ENCODE peak calls at places on chromosomes 16 and 17, in seven cellular contexts. L is lower leg skin; B is T-helper 17 cell; G is germinal center; P is fibroblast of gingiva; M is hypothalamus; R is activated naive CD8-positive, alpha-beta T cell treated with anti-CD3 and anti-CD28 coated beads, Interleukin-2, amount 50 U/mL, for 24 hours. Q is an unnamed sample.

GRCh38 chr16:54503011-54503410 is 216.4 kb upstream of the IRX3 start:
- DNase-seq in L (peak; percentile 16), B (no peak), G (no peak), P (no peak), M (no peak), R (no peak), Q (no peak)

GRCh38 chr17:48546924-48547838 is 2.3 kb upstream of the HOXB2 start:
- DNase-seq in L (no peak), B (no peak), G (no peak), P (no peak), M (no peak), R (no peak), Q (no peak)

GRCh38 chr16:53224932-53225533 is 170.2 kb downstream of the CHD9 start:
- DNase-seq in L (no peak), B (no peak), G (no peak), P (peak; percentile 41), M (no peak), R (no peak), Q (no peak)

GRCh38 chr16:68370921-68371651 is 60.3 kb downstream of the PRMT7 start:
- DNase-seq in L (no peak), B (no peak), G (no peak), P (no peak), M (no peak), R (peak; percentile 32), Q (no peak)

GRCh38 chr17:59335685-59336084 is 4.2 kb downstream of the YPEL2 start:
- DNase-seq in L (no peak), B (no peak), G (no peak), P (no peak), M (no peak), R (no peak), Q (no peak)

GRCh38 chr16:23863511-23864422 is 28.0 kb downstream of the PRKCB start:
- DNase-seq in L (no peak), B (no peak), G (peak; percentile 57), P (no peak), M (no peak), R (peak; percentile 33), Q (no peak)

GRCh38 chr16:66167564-66168291 is 198.8 kb upstream of the CDH5 start:
- DNase-seq in L (no peak), B (no peak), G (no peak), P (no peak), M (no peak), R (no peak), Q (no peak)

GRCh38 chr17:77371117-77371887 is 230.5 kb downstream of the SEC14L1 start:
- DNase-seq in L (no peak), B (no peak), G (no peak), P (peak; percentile 68), M (no peak), R (no peak), Q (no peak)

GRCh38 chr16:52546291-52546941 is 527 bp downstream of the TOX3 start:
- DNase-seq in L (no peak), B (no peak), G (no peak), P (no peak), M (no peak), R (no peak), Q (no peak)

GRCh38 chr17:42072323-42073187 is 22.2 kb upstream of the C17orf113 start:
- DNase-seq in L (no peak), B (no peak), G (no peak), P (no peak), M (no peak), R (peak; percentile 15), Q (no peak)

GRCh38 chr16:87003414-87003755 is 313.8 kb downstream of the C16orf95 start:
- DNase-seq in L (no peak), B (no peak), G (no peak), P (no peak), M (no peak), R (no peak), Q (no peak)

GRCh38 chr16:15708096-15708495 is 58.1 kb downstream of the NDE1 start:
- DNase-seq in L (no peak), B (no peak), G (no peak), P (no peak), M (no peak), R (no peak), Q (no peak)

GRCh38 chr16:65660390-65660789 is 538.5 kb upstream of the CDH11 start:
- DNase-seq in L (no peak), B (no peak), G (no peak), P (peak; percentile 40), M (no peak), R (no peak), Q (no peak)

GRCh38 chr17:49528966-49529365 is 33.9 kb downstream of the NGFR start:
- DNase-seq in L (no peak), B (no peak), G (no peak), P (no peak), M (no peak), R (no peak), Q (no peak)

GRCh38 chr17:1171953-1172352 is 7.8 kb downstream of the ABR start:
- DNase-seq in L (no peak), B (no peak), G (no peak), P (no peak), M (no peak), R (no peak), Q (no peak)

GRCh38 chr17:80970044-80970761 is 21.4 kb upstream of the CHMP6 start:
- DNase-seq in L (no peak), B (no peak), G (peak; percentile 72), P (no peak), M (no peak), R (peak; percentile 63), Q (no peak)

GRCh38 chr17:77619851-77620250 is 338.7 kb upstream of the TNRC6C start:
- DNase-seq in L (no peak), B (no peak), G (no peak), P (peak; percentile 35), M (no peak), R (no peak), Q (no peak)

GRCh38 chr16:69112285-69113129 is 7.1 kb downstream of the HAS3 start:
- DNase-seq in L (no peak), B (no peak), G (peak; percentile 75), P (peak; percentile 24), M (no peak), R (peak; percentile 77), Q (no peak)

GRCh38 chr16:7765079-7765550 is 432.5 kb downstream of the RBFOX1 start:
- DNase-seq in L (no peak), B (no peak), G (no peak), P (no peak), M (no peak), R (no peak), Q (no peak)

GRCh38 chr17:35372846-35373531 is 432 bp downstream of the SLFN11 start:
- DNase-seq in L (no peak), B (no peak), G (peak; percentile 69), P (no peak), M (no peak), R (peak; percentile 47), Q (peak; percentile 25)

GRCh38 chr16:2482181-2483107 is 7.5 kb downstream of the TBC1D24 start:
- DNase-seq in L (no peak), B (no peak), G (no peak), P (peak; percentile 79), M (peak; percentile 36), R (no peak), Q (no peak)

GRCh38 chr16:22318690-22319358 is 21.6 kb downstream of the POLR3E start:
- DNase-seq in L (no peak), B (peak; percentile 34), G (peak; percentile 51), P (peak; percentile 11), M (no peak), R (peak; percentile 69), Q (peak; percentile 50)

GRCh38 chr17:75720656-75721462 is at the start of gene ITGB4:
- DNase-seq in L (no peak), B (peak; percentile 61), G (peak; percentile 83), P (no peak), M (no peak), R (peak; percentile 52), Q (peak; percentile 44)

GRCh38 chr16:3022208-3022696 is 1.5 kb downstream of the HCFC1R1 start:
- DNase-seq in L (peak; percentile 90), B (peak; percentile 72), G (no peak), P (peak; percentile 91), M (peak; percentile 10), R (peak; percentile 92), Q (peak; percentile 44)

GRCh38 chr17:77698903-77699615 is 259.4 kb upstream of the TNRC6C start:
- DNase-seq in L (no peak), B (no peak), G (no peak), P (no peak), M (no peak), R (no peak), Q (no peak)

GRCh38 chr16:17101646-17102045 is 369.1 kb downstream of the XYLT1 start:
- DNase-seq in L (no peak), B (no peak), G (peak; percentile 18), P (no peak), M (no peak), R (no peak), Q (no peak)

GRCh38 chr17:55038291-55038690 is 69.7 kb downstream of the STXBP4 start:
- DNase-seq in L (no peak), B (no peak), G (no peak), P (no peak), M (no peak), R (no peak), Q (no peak)

GRCh38 chr17:35596072-35596471 is 8.9 kb downstream of the AP2B1 start:
- DNase-seq in L (no peak), B (no peak), G (no peak), P (no peak), M (no peak), R (no peak), Q (no peak)

GRCh38 chr17:6928193-6928592 is 67.7 kb upstream of the ALOX12 start:
- DNase-seq in L (no peak), B (no peak), G (no peak), P (no peak), M (no peak), R (no peak), Q (no peak)

GRCh38 chr17:81480140-81480917 is 32.3 kb downstream of the ACTG1 start:
- DNase-seq in L (no peak), B (no peak), G (no peak), P (peak; percentile 67), M (no peak), R (no peak), Q (no peak)

Q was measured in effector CD8-positive, alpha-beta T cell.